ENCODE peak calls at places on chromosome X, in six cellular contexts. D is H1, T is HCT116, X is K562, V is HepG2, Z is GM12878. C is an unnamed sample.

GRCh38 chrX:110108381-110108796 is 105.5 kb downstream of the TMEM164 start:
- DNase-seq in X (no peak), T (no peak), V (no peak), D (no peak), Z (no peak), C (no peak)

GRCh38 chrX:115018040-115018647 is 728 bp upstream of the IL13RA2 start:
- DNase-seq in T (no peak), X (peak), D (no peak), Z (no peak), V (no peak), C (no peak)

GRCh38 chrX:53481093-53481492 is 46.9 kb upstream of the HSD17B10 start:
- DNase-seq in T (no peak), V (no peak), X (peak), Z (no peak), D (no peak), C (no peak)

GRCh38 chrX:26631385-26631784 is 415.4 kb downstream of the MAGEB5 start:
- DNase-seq in T (no peak), Z (no peak), X (no peak), V (no peak), D (no peak), C (no peak)

GRCh38 chrX:11171956-11172355 is 60.8 kb downstream of the HCCS start:
- DNase-seq in T (no peak), D (no peak), Z (no peak), V (no peak), X (no peak), C (no peak)

GRCh38 chrX:39726810-39727209 is 370.9 kb downstream of the BCOR start:
- DNase-seq in Z (no peak), T (no peak), X (no peak), D (no peak), V (no peak), C (peak)

GRCh38 chrX:152445926-152446325 is 5.2 kb downstream of the GABRA3 start:
- DNase-seq in X (no peak), T (no peak), Z (no peak), D (no peak), V (no peak), C (no peak)

GRCh38 chrX:121011254-121011653 is 25.7 kb upstream of the CT47A1 start:
- DNase-seq in D (no peak), Z (no peak), X (peak), T (no peak), V (peak), C (no peak)

GRCh38 chrX:52363247-52363883 is 5.5 kb upstream of the XAGE2 start:
- DNase-seq in T (peak), D (no peak), Z (no peak), V (no peak), X (peak), C (no peak)

GRCh38 chrX:13151806-13152510 is 107.5 kb upstream of the FAM9C start:
- DNase-seq in T (no peak), X (no peak), V (no peak), D (no peak), Z (no peak), C (no peak)
- TF ChIP-seq RAD21 in T (no peak), X (no peak), V (no peak), D (no peak), Z (no peak), C (no peak)

DNA sequence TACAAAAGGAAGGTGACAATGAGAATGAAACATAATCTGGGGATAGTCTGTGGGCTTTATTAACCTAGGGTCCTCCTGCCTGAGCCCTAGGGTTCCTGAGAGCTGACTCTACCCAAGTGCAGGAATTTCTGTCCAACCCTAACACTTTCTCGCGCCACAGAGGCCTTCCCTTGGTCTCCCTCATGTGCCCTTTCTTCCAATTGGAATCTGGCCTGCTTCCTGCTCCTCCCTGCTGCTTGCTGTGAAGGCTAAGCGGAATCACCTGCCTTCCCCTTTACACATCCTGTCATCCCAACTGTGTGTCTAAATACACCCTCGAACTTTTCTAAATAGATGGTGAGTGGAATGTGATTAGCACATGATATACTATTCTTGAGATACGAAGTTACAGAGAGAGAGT is 5.9 kb downstream of the MAGEA11 start:
- DNase-seq in V (no peak), T (no peak), Z (no peak), X (no peak), D (no peak), C (no peak)
- TF ChIP-seq JUND in V (no peak), T (no peak), Z (no peak), X (no peak), D (no peak), C (no peak)

GRCh38 chrX:12496343-12496742 is 294.9 kb upstream of the PRPS2 start:
- DNase-seq in D (no peak), V (no peak), T (no peak), X (no peak), Z (no peak), C (no peak)
- TF ChIP-seq RAD21 in D (no peak), V (no peak), T (no peak), X (no peak), Z (no peak), C (no peak)

DNA sequence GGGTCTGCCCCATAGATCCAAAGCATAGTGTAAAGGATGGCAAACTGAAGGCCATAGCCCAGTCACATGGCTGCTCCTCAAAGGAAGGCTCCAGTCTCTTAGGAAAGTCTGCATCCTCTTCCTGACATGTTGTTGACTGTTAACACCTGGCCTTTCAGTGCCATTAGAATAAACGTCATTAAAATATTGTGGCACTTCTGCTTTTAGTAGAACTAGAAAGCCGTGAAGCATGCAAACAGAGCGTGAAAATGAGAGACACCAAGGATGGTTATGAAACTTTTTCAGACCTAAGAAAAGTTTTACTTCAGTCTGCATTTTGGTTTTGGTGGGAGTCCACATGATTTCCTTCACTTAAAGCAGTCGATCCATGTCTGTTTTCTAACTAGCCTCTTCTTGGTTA is 41.1 kb upstream of the AFF2 start:
- DNase-seq in X (no peak), Z (peak), T (no peak), D (no peak), V (no peak), C (no peak)
- TF ChIP-seq JUND in X (no peak), Z (no peak), T (no peak), D (no peak), V (no peak), C (no peak)

C was measured in SK-N-SH.